ENCODE peak calls at places on chromosomes 1 and 21, in four cellular contexts. U is pancreas, V is ovary, L is AG04450. H is an unnamed sample.

GRCh38 chr1:47325530-47325929 is 8.1 kb upstream of the CMPK1 start:
- DNase-seq in U (no peak), V (no peak), L (no peak), H (no peak)

GRCh38 chr1:221791846-221792245 is 50.0 kb upstream of the DUSP10 start:
- DNase-seq in U (no peak), V (no peak), L (no peak), H (no peak)

GRCh38 chr1:246748867-246749266 is 24.7 kb downstream of the SCCPDH start:
- DNase-seq in U (no peak), V (no peak), L (no peak), H (no peak)

GRCh38 chr21:15112858-15113257 is 48.1 kb upstream of the NRIP1 start:
- DNase-seq in U (no peak), V (no peak), L (no peak), H (no peak)

GRCh38 chr1:215958836-215959235 is 391.7 kb downstream of the KCTD3 start:
- DNase-seq in U (no peak), V (no peak), L (no peak), H (no peak)

GRCh38 chr1:39573736-39574624 is 2.6 kb downstream of the PABPC4 start:
- DNase-seq in U (no peak), V (no peak), L (no peak), H (no peak)

GRCh38 chr21:34340062-34340461 is 23.7 kb upstream of the KCNE2 start:
- DNase-seq in U (no peak), V (no peak), L (no peak), H (no peak)

GRCh38 chr1:5667513-5668325 is 324.5 kb downstream of the NPHP4 start:
- DNase-seq in U (no peak), V (no peak), L (no peak), H (peak)

GRCh38 chr1:161180643-161181042 is 3.3 kb upstream of the B4GALT3 start:
- DNase-seq in U (no peak), V (no peak), L (no peak), H (no peak)

GRCh38 chr1:116814935-116815334 is 60.7 kb downstream of the CD2 start:
- DNase-seq in U (no peak), V (no peak), L (no peak), H (no peak)

GRCh38 chr1:221381858-221382623 is 359.8 kb downstream of the DUSP10 start:
- DNase-seq in U (no peak), V (no peak), L (no peak), H (no peak)

GRCh38 chr21:25944082-25944481 is 209.3 kb downstream of the GABPA start:
- DNase-seq in U (no peak), V (no peak), L (no peak), H (no peak)

GRCh38 chr1:28249013-28249870 is 10.1 kb upstream of the SESN2 start:
- DNase-seq in U (peak), V (no peak), L (no peak), H (peak)

GRCh38 chr1:16174261-16174871 is 18.5 kb upstream of the EPHA2 start:
- DNase-seq in U (no peak), V (no peak), L (no peak), H (no peak)

GRCh38 chr1:16173447-16174260 is 17.8 kb upstream of the EPHA2 start:
- DNase-seq in U (peak), V (no peak), L (no peak), H (peak)

GRCh38 chr1:16171314-16172223 is 15.7 kb upstream of the EPHA2 start:
- DNase-seq in U (no peak), V (no peak), L (no peak), H (no peak)

GRCh38 chr1:16172964-16173446 is 17.1 kb upstream of the EPHA2 start:
- DNase-seq in U (no peak), V (no peak), L (no peak), H (no peak)

DNA sequence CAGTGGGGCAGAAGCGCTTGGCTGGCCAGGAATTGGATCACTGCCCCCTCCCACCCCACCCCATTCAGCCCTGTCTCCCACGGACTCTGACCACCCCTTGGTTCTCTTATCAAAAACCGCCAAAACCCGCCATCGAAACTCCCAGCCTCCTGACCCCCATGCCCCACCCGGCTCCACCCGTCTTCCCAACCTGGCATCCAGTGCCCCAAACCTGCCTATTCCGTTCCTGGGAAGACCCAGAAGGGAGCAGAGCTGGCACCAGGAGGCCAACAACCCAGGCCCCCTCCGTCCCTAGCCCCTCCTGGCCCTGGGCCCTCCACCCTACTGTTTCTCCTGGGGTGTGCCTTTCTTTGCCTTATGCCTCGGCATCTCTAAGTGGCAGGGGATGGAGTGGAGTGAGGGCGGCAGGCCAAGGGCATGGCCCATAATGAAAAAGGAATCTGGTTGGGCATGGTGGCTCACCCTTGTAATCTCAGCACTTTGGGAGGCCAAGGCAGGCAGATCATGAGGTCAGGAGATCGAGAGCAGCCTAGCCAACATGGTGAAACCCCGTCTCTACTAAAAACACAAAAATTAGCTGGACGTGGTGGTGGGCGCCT is 16.5 kb upstream of the EPHA2 start:
- DNase-seq in U (no peak), V (no peak), L (no peak), H (no peak)
- H3K27ac ChIP-seq in U (no peak), V (no peak), L (no peak), H (no peak)

DNA sequence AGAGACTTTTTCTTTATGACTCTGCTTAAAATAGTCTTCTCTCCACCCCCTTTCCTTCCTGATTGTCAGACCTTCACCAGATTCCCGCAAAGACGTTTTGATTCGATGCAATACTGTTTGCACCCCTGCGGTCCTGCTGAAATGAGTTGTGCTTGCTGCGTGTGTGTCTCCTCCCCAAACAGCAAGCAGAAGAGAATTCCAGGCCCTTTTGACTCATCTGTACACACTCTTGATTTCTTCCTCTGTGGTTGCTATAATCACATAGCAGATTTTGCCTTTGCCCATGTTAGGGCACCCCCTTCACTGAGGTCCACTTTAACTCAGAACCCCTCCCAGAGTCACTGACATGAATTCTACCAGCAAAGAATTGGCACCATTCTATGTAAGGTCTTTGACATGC is 136.5 kb downstream of the ZZZ3 start:
- DNase-seq in U (no peak), V (no peak), L (no peak), H (no peak)
- H3K4me3 ChIP-seq in U (no peak), V (no peak), L (no peak), H (no peak)

GRCh38 chr1:1617516-1617915 is 2.2 kb downstream of the MIB2 start:
- DNase-seq in U (no peak), V (no peak), L (no peak), H (no peak)
- H3K27ac ChIP-seq in U (no peak), V (no peak), L (no peak), H (no peak)

DNA sequence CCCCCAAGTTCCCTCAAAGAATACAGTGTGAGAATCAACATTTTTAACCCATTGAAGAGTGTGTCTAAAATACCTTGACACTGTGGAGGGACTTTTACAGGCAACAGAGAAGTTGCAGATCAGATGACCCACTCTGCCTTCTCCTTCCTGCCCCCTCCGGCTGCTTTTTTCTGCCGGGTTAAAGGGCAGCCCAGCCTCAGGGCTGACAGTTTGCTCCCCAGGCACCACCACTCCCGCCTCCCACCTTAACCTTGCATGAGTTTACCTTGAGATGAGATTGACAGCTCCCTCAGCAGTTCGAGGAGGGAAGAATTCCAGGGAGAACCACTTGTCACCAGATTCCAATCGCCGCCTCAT is 3.2 kb downstream of the MTHFR start:
- DNase-seq in U (no peak), V (no peak), L (no peak), H (no peak)
- H3K4me3 ChIP-seq in U (peak), V (peak), L (peak), H (peak)

DNA sequence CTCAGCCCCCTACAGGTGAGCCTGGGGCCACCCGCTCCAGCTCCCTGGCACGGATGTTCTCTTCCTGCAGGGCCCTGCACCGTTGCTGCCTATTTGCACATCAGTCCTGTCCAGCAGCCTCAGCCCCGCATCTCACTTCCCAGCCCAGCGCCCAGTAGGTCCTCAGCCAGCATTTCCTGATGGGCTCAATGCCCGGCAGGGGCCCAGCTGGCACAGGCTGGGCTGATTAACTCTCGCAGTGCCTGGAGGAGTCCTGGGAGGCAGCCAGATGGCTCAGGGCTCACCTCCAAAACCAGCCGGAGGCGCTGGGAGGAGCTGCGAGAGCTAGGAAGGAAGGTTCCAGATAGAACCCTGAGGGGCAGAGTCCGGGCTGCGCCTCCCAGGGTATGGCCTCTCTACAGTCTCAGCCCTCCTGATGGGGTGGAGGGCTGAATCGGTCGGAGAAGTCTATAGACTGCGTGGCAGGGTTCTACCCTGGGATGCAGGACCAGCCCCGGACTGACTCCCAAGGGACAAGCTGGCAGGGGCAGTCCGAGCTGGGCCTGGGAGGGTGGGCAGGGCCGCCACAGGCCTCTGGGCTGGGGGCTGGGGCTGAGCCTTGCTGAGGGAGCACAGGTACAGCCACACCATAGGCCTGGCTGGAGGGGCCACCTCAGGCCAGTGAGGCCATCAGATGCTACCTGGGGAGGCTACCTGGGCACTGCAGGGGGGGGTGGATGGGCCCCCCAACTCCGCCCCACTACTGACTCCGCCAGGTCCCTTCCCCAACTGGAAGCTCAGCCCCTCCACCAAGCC is 19.2 kb upstream of the CLSTN1 start:
- DNase-seq in U (peak), V (no peak), L (no peak), H (no peak)
- H3K27ac ChIP-seq in U (no peak), V (no peak), L (no peak), H (no peak)

GRCh38 chr1:21652101-21652936 is 16.8 kb downstream of the RAP1GAP start:
- DNase-seq in U (peak), V (no peak), L (no peak), H (no peak)
- H3K4me3 ChIP-seq in U (peak), V (peak), L (no peak), H (no peak)

H was measured in left lung.